ENCODE peak calls at places on chromosomes 4 and X, in four cellular contexts. One of them, this sample, is unnamed.

GRCh38 chr4:138890921-138891570 is 124.5 kb upstream of the NOCT start:
- DNase-seq in SJSA1: no peak
- DNase-seq in SW480: no peak
- DNase-seq in retina: peak; percentile 54
- DNase-seq in this sample: no peak

GRCh38 chr4:41466249-41466648 is 71.7 kb upstream of the LIMCH1 start:
- DNase-seq in SJSA1: no peak
- DNase-seq in retina: no peak
- DNase-seq in SW480: no peak
- DNase-seq in this sample: no peak

GRCh38 chr4:80206541-80207171 is 9.4 kb downstream of the PRDM8 start:
- DNase-seq in retina: no peak
- DNase-seq in SJSA1: no peak
- DNase-seq in SW480: no peak
- DNase-seq in this sample: no peak

GRCh38 chrX:51420610-51421009 is 75.8 kb downstream of the NUDT11 start:
- DNase-seq in SW480: peak; percentile 15
- DNase-seq in retina: peak; percentile 54
- DNase-seq in SJSA1: peak; percentile 22
- DNase-seq in this sample: no peak

GRCh38 chr4:124288706-124289486 is 423.6 kb downstream of the ANKRD50 start:
- DNase-seq in retina: no peak
- DNase-seq in SJSA1: no peak
- DNase-seq in SW480: no peak
- DNase-seq in this sample: no peak

GRCh38 chrX:1394731-1395501 is 3.0 kb upstream of the SLC25A6 start:
- DNase-seq in SW480: no peak
- DNase-seq in SJSA1: no peak
- DNase-seq in retina: no peak
- DNase-seq in this sample: no peak

GRCh38 chrX:153935326-153935851 is 552 bp upstream of the NAA10 start:
- DNase-seq in SW480: peak; percentile 79
- DNase-seq in retina: no peak
- DNase-seq in SJSA1: no peak
- DNase-seq in this sample: no peak

GRCh38 chr4:182429896-182430295 is 186.7 kb downstream of the TENM3 start:
- DNase-seq in retina: no peak
- DNase-seq in SJSA1: no peak
- DNase-seq in SW480: no peak
- DNase-seq in this sample: no peak

GRCh38 chr4:121375262-121375661 is 5.6 kb downstream of the QRFPR start:
- DNase-seq in retina: no peak
- DNase-seq in SW480: peak; percentile 1
- DNase-seq in SJSA1: no peak
- DNase-seq in this sample: no peak

GRCh38 chr4:147833254-147833653 is 101.4 kb downstream of the ARHGAP10 start:
- DNase-seq in retina: no peak
- DNase-seq in SW480: no peak
- DNase-seq in SJSA1: no peak
- DNase-seq in this sample: no peak

GRCh38 chrX:38805294-38806053 is 4.2 kb downstream of the MID1IP1 start:
- DNase-seq in SJSA1: peak; percentile 72
- DNase-seq in retina: peak; percentile 62
- DNase-seq in SW480: peak; percentile 77
- DNase-seq in this sample: peak; percentile 18

GRCh38 chr4:3496021-3496420 is 32.9 kb downstream of the DOK7 start:
- DNase-seq in retina: no peak
- DNase-seq in SJSA1: no peak
- DNase-seq in SW480: no peak
- DNase-seq in this sample: no peak

GRCh38 chr4:63315651-63316050 is 1093.6 kb downstream of the TECRL start:
- DNase-seq in SJSA1: no peak
- DNase-seq in SW480: no peak
- DNase-seq in retina: no peak
- DNase-seq in this sample: no peak

GRCh38 chr4:94744830-94745229 is 12.9 kb upstream of the BMPR1B start:
- DNase-seq in retina: peak; percentile 62
- DNase-seq in SW480: no peak
- DNase-seq in SJSA1: no peak
- DNase-seq in this sample: no peak

GRCh38 chr4:76989391-76990061 is 40.0 kb downstream of the SEPTIN11 start:
- DNase-seq in retina: no peak
- DNase-seq in SW480: no peak
- DNase-seq in SJSA1: no peak
- DNase-seq in this sample: no peak

GRCh38 chr4:122346036-122346435 is 32.8 kb upstream of the ADAD1 start:
- DNase-seq in retina: no peak
- DNase-seq in SW480: no peak
- DNase-seq in SJSA1: peak; percentile 2
- DNase-seq in this sample: no peak

GRCh38 chrX:129144172-129145038 is 378.9 kb downstream of the SMARCA1 start:
- DNase-seq in retina: peak; percentile 32
- DNase-seq in SW480: no peak
- DNase-seq in SJSA1: no peak
- DNase-seq in this sample: no peak

GRCh38 chr4:126057371-126057770 is 742.6 kb downstream of the FAT4 start:
- DNase-seq in SW480: no peak
- DNase-seq in retina: no peak
- DNase-seq in SJSA1: no peak
- DNase-seq in this sample: no peak

GRCh38 chr4:22463179-22463578 is 52.7 kb downstream of the ADGRA3 start:
- DNase-seq in SJSA1: no peak
- DNase-seq in SW480: no peak
- DNase-seq in retina: no peak
- DNase-seq in this sample: no peak

GRCh38 chr4:73867783-73868182 is 1.4 kb upstream of the CXCL1 start:
- DNase-seq in SJSA1: no peak
- DNase-seq in retina: no peak
- DNase-seq in SW480: peak; percentile 46
- DNase-seq in this sample: no peak

GRCh38 chrX:69618803-69619202 is 2.9 kb downstream of the EDA start:
- DNase-seq in retina: no peak
- DNase-seq in SW480: peak; percentile 41
- DNase-seq in SJSA1: no peak
- DNase-seq in this sample: no peak

GRCh38 chr4:37812713-37813112 is 13.8 kb upstream of the PGM2 start:
- DNase-seq in retina: no peak
- DNase-seq in SW480: peak; percentile 40
- DNase-seq in SJSA1: peak; percentile 19
- DNase-seq in this sample: peak; percentile 14

GRCh38 chrX:9700555-9700954 is 65.1 kb downstream of the GPR143 start:
- DNase-seq in SJSA1: no peak
- DNase-seq in SW480: no peak
- DNase-seq in retina: no peak
- DNase-seq in this sample: no peak

GRCh38 chr4:9921326-9921725 is 100.0 kb downstream of the SLC2A9 start:
- DNase-seq in SJSA1: no peak
- DNase-seq in SW480: no peak
- DNase-seq in retina: no peak
- DNase-seq in this sample: no peak

GRCh38 chr4:94419956-94420355 is 31.8 kb upstream of the PDLIM5 start:
- DNase-seq in SW480: no peak
- DNase-seq in retina: no peak
- DNase-seq in SJSA1: no peak
- DNase-seq in this sample: no peak

GRCh38 chr4:166391501-166391900 is 518.5 kb downstream of the TLL1 start:
- DNase-seq in SJSA1: no peak
- DNase-seq in retina: no peak
- DNase-seq in SW480: no peak
- DNase-seq in this sample: no peak

GRCh38 chr4:78565971-78566372 is 14.4 kb downstream of the ANXA3 start:
- DNase-seq in SW480: peak; percentile 95
- DNase-seq in SJSA1: peak; percentile 58
- DNase-seq in retina: no peak
- DNase-seq in this sample: no peak

GRCh38 chr4:152535236-152535902 is 523 bp downstream of the FBXW7 start:
- DNase-seq in SW480: no peak
- DNase-seq in retina: no peak
- DNase-seq in SJSA1: no peak
- DNase-seq in this sample: no peak

GRCh38 chr4:41747230-41748055 is 1.1 kb downstream of the PHOX2B start:
- DNase-seq in SW480: no peak
- DNase-seq in SJSA1: no peak
- DNase-seq in retina: peak; percentile 76
- DNase-seq in this sample: no peak

GRCh38 chr4:59195867-59196266 is 2004.3 kb upstream of the ADGRL3 start:
- DNase-seq in SW480: no peak
- DNase-seq in SJSA1: no peak
- DNase-seq in retina: peak; percentile 33
- DNase-seq in this sample: no peak

GRCh38 chr4:54384563-54384962 is 155.5 kb downstream of the PDGFRA start:
- DNase-seq in SW480: peak; percentile 38
- DNase-seq in SJSA1: no peak
- DNase-seq in retina: no peak
- DNase-seq in this sample: no peak

GRCh38 chr4:156686120-156686519 is 285.5 kb downstream of the PDGFC start:
- DNase-seq in SW480: no peak
- DNase-seq in retina: peak; percentile 22
- DNase-seq in SJSA1: no peak
- DNase-seq in this sample: no peak

GRCh38 chr4:109472343-109472761 is 38.7 kb downstream of the SEC24B start:
- DNase-seq in SJSA1: peak; percentile 23
- DNase-seq in retina: no peak
- DNase-seq in SW480: peak; percentile 8
- DNase-seq in this sample: no peak

GRCh38 chr4:38368612-38369011 is 295.4 kb upstream of the KLF3 start:
- DNase-seq in SJSA1: peak; percentile 38
- DNase-seq in retina: no peak
- DNase-seq in SW480: no peak
- DNase-seq in this sample: peak; percentile 10

GRCh38 chrX:134547047-134547679 is 87.2 kb downstream of the HPRT1 start:
- DNase-seq in SW480: no peak
- DNase-seq in retina: no peak
- DNase-seq in SJSA1: no peak
- DNase-seq in this sample: no peak

GRCh38 chr4:82785248-82786003 is 13.2 kb downstream of the SCD5 start:
- DNase-seq in SJSA1: peak; percentile 92
- DNase-seq in retina: no peak
- DNase-seq in SW480: peak; percentile 69
- DNase-seq in this sample: no peak

GRCh38 chrX:70422886-70423336 is at the start of gene GDPD2:
- DNase-seq in SW480: peak; percentile 55
- DNase-seq in retina: peak; percentile 74
- DNase-seq in SJSA1: peak; percentile 2
- DNase-seq in this sample: no peak

GRCh38 chr4:79611026-79611425 is 203.0 kb upstream of the GK2 start:
- DNase-seq in retina: no peak
- DNase-seq in SW480: no peak
- DNase-seq in SJSA1: no peak
- DNase-seq in this sample: no peak

GRCh38 chr4:138341739-138342415 is 99.7 kb upstream of the SLC7A11 start:
- DNase-seq in SW480: no peak
- DNase-seq in SJSA1: no peak
- DNase-seq in retina: no peak
- DNase-seq in this sample: no peak

GRCh38 chr4:184453402-184454160 is 20.8 kb downstream of the IRF2 start:
- DNase-seq in retina: no peak
- DNase-seq in SW480: no peak
- DNase-seq in SJSA1: peak; percentile 27
- DNase-seq in this sample: no peak

This sample was measured in T1000.